ENCODE peak calls at places on chromosomes 5 and 9, in five cellular contexts. One of them, this sample, is unnamed.
A peak's percentile ranks its signal among the peaks of the same experiment; 100 is the strongest.

GRCh38 chr5:107948377-107948776 is 277.6 kb upstream of the EFNA5 start:
- DNase-seq in T-helper 1 cell: no peak
- DNase-seq in activated effector memory CD4-positive, alpha-beta T cell treated with anti-CD3 and anti-CD28 coated beads, Interleukin-2, amount 50 U/mL, for 16 hours: no peak
- DNase-seq in glutamatergic neuron: no peak
- DNase-seq in effector CD4-positive, alpha-beta T cell: no peak
- DNase-seq in this sample: no peak

GRCh38 chr5:180198208-180198607 is 10.8 kb downstream of the RASGEF1C start:
- DNase-seq in T-helper 1 cell: no peak
- DNase-seq in activated effector memory CD4-positive, alpha-beta T cell treated with anti-CD3 and anti-CD28 coated beads, Interleukin-2, amount 50 U/mL, for 16 hours: no peak
- DNase-seq in glutamatergic neuron: no peak
- DNase-seq in effector CD4-positive, alpha-beta T cell: no peak
- DNase-seq in this sample: no peak

GRCh38 chr9:92527291-92527828 is 8.4 kb downstream of the ECM2 start:
- DNase-seq in T-helper 1 cell: no peak
- DNase-seq in activated effector memory CD4-positive, alpha-beta T cell treated with anti-CD3 and anti-CD28 coated beads, Interleukin-2, amount 50 U/mL, for 16 hours: no peak
- DNase-seq in glutamatergic neuron: no peak
- DNase-seq in effector CD4-positive, alpha-beta T cell: no peak
- DNase-seq in this sample: no peak

GRCh38 chr9:133944746-133945135 is 47.4 kb downstream of the VAV2 start:
- DNase-seq in T-helper 1 cell: no peak
- DNase-seq in activated effector memory CD4-positive, alpha-beta T cell treated with anti-CD3 and anti-CD28 coated beads, Interleukin-2, amount 50 U/mL, for 16 hours: no peak
- DNase-seq in glutamatergic neuron: no peak
- DNase-seq in effector CD4-positive, alpha-beta T cell: no peak
- DNase-seq in this sample: no peak

GRCh38 chr5:57513785-57514184 is 31.2 kb upstream of the ACTBL2 start:
- DNase-seq in T-helper 1 cell: no peak
- DNase-seq in activated effector memory CD4-positive, alpha-beta T cell treated with anti-CD3 and anti-CD28 coated beads, Interleukin-2, amount 50 U/mL, for 16 hours: no peak
- DNase-seq in glutamatergic neuron: no peak
- DNase-seq in effector CD4-positive, alpha-beta T cell: no peak
- DNase-seq in this sample: no peak

GRCh38 chr9:25850803-25851202 is 172.6 kb upstream of the TUSC1 start:
- DNase-seq in T-helper 1 cell: no peak
- DNase-seq in activated effector memory CD4-positive, alpha-beta T cell treated with anti-CD3 and anti-CD28 coated beads, Interleukin-2, amount 50 U/mL, for 16 hours: no peak
- DNase-seq in glutamatergic neuron: no peak
- DNase-seq in effector CD4-positive, alpha-beta T cell: no peak
- DNase-seq in this sample: no peak

GRCh38 chr5:169422087-169422486 is 121.1 kb upstream of the SLIT3 start:
- DNase-seq in T-helper 1 cell: no peak
- DNase-seq in activated effector memory CD4-positive, alpha-beta T cell treated with anti-CD3 and anti-CD28 coated beads, Interleukin-2, amount 50 U/mL, for 16 hours: no peak
- DNase-seq in glutamatergic neuron: no peak
- DNase-seq in effector CD4-positive, alpha-beta T cell: no peak
- DNase-seq in this sample: no peak

GRCh38 chr5:82812575-82812974 is 264.6 kb downstream of the TMEM167A start:
- DNase-seq in T-helper 1 cell: no peak
- DNase-seq in activated effector memory CD4-positive, alpha-beta T cell treated with anti-CD3 and anti-CD28 coated beads, Interleukin-2, amount 50 U/mL, for 16 hours: no peak
- DNase-seq in glutamatergic neuron: no peak
- DNase-seq in effector CD4-positive, alpha-beta T cell: no peak
- DNase-seq in this sample: no peak

GRCh38 chr9:132811985-132812384 is 66.1 kb downstream of the AK8 start:
- DNase-seq in T-helper 1 cell: no peak
- DNase-seq in activated effector memory CD4-positive, alpha-beta T cell treated with anti-CD3 and anti-CD28 coated beads, Interleukin-2, amount 50 U/mL, for 16 hours: no peak
- DNase-seq in glutamatergic neuron: no peak
- DNase-seq in effector CD4-positive, alpha-beta T cell: no peak
- DNase-seq in this sample: no peak

GRCh38 chr5:93941897-93942296 is 200.5 kb upstream of the POU5F2 start:
- DNase-seq in T-helper 1 cell: no peak
- DNase-seq in activated effector memory CD4-positive, alpha-beta T cell treated with anti-CD3 and anti-CD28 coated beads, Interleukin-2, amount 50 U/mL, for 16 hours: no peak
- DNase-seq in glutamatergic neuron: no peak
- DNase-seq in effector CD4-positive, alpha-beta T cell: no peak
- DNase-seq in this sample: no peak

GRCh38 chr9:130235558-130236435 is 29.8 kb upstream of the HMCN2 start:
- DNase-seq in T-helper 1 cell: peak; percentile 57
- DNase-seq in activated effector memory CD4-positive, alpha-beta T cell treated with anti-CD3 and anti-CD28 coated beads, Interleukin-2, amount 50 U/mL, for 16 hours: peak; percentile 90
- DNase-seq in glutamatergic neuron: peak; percentile 83
- DNase-seq in effector CD4-positive, alpha-beta T cell: peak; percentile 57
- DNase-seq in this sample: peak; percentile 88

GRCh38 chr9:89778100-89779085 is 173.6 kb downstream of the GADD45G start:
- DNase-seq in T-helper 1 cell: no peak
- DNase-seq in activated effector memory CD4-positive, alpha-beta T cell treated with anti-CD3 and anti-CD28 coated beads, Interleukin-2, amount 50 U/mL, for 16 hours: no peak
- DNase-seq in glutamatergic neuron: no peak
- DNase-seq in effector CD4-positive, alpha-beta T cell: no peak
- DNase-seq in this sample: no peak

GRCh38 chr9:114214181-114214580 is 58.8 kb downstream of the COL27A1 start:
- DNase-seq in T-helper 1 cell: no peak
- DNase-seq in activated effector memory CD4-positive, alpha-beta T cell treated with anti-CD3 and anti-CD28 coated beads, Interleukin-2, amount 50 U/mL, for 16 hours: no peak
- DNase-seq in glutamatergic neuron: no peak
- DNase-seq in effector CD4-positive, alpha-beta T cell: no peak
- DNase-seq in this sample: no peak

GRCh38 chr5:6730807-6731206 is 17.6 kb downstream of the TENT4A start:
- DNase-seq in T-helper 1 cell: no peak
- DNase-seq in activated effector memory CD4-positive, alpha-beta T cell treated with anti-CD3 and anti-CD28 coated beads, Interleukin-2, amount 50 U/mL, for 16 hours: no peak
- DNase-seq in glutamatergic neuron: no peak
- DNase-seq in effector CD4-positive, alpha-beta T cell: no peak
- DNase-seq in this sample: no peak

GRCh38 chr5:317086-317811 is 4.3 kb upstream of the AHRR start:
- DNase-seq in T-helper 1 cell: no peak
- DNase-seq in activated effector memory CD4-positive, alpha-beta T cell treated with anti-CD3 and anti-CD28 coated beads, Interleukin-2, amount 50 U/mL, for 16 hours: peak; percentile 82
- DNase-seq in glutamatergic neuron: peak; percentile 82
- DNase-seq in effector CD4-positive, alpha-beta T cell: no peak
- DNase-seq in this sample: peak; percentile 86

GRCh38 chr9:32589083-32589713 is 16.2 kb upstream of the NDUFB6 start:
- DNase-seq in T-helper 1 cell: no peak
- DNase-seq in activated effector memory CD4-positive, alpha-beta T cell treated with anti-CD3 and anti-CD28 coated beads, Interleukin-2, amount 50 U/mL, for 16 hours: no peak
- DNase-seq in glutamatergic neuron: no peak
- DNase-seq in effector CD4-positive, alpha-beta T cell: no peak
- DNase-seq in this sample: no peak

GRCh38 chr5:143153332-143154119 is 250.0 kb downstream of the NR3C1 start:
- DNase-seq in T-helper 1 cell: no peak
- DNase-seq in activated effector memory CD4-positive, alpha-beta T cell treated with anti-CD3 and anti-CD28 coated beads, Interleukin-2, amount 50 U/mL, for 16 hours: no peak
- DNase-seq in glutamatergic neuron: no peak
- DNase-seq in effector CD4-positive, alpha-beta T cell: no peak
- DNase-seq in this sample: no peak

GRCh38 chr5:38540348-38540747 is 16.1 kb downstream of the LIFR start:
- DNase-seq in T-helper 1 cell: no peak
- DNase-seq in activated effector memory CD4-positive, alpha-beta T cell treated with anti-CD3 and anti-CD28 coated beads, Interleukin-2, amount 50 U/mL, for 16 hours: no peak
- DNase-seq in glutamatergic neuron: no peak
- DNase-seq in effector CD4-positive, alpha-beta T cell: no peak
- DNase-seq in this sample: no peak

GRCh38 chr9:107712390-107712789 is 222.8 kb upstream of the KLF4 start:
- DNase-seq in T-helper 1 cell: no peak
- DNase-seq in activated effector memory CD4-positive, alpha-beta T cell treated with anti-CD3 and anti-CD28 coated beads, Interleukin-2, amount 50 U/mL, for 16 hours: no peak
- DNase-seq in glutamatergic neuron: no peak
- DNase-seq in effector CD4-positive, alpha-beta T cell: no peak
- DNase-seq in this sample: no peak

GRCh38 chr9:79346350-79347020 is 225.3 kb upstream of the TLE4 start:
- DNase-seq in T-helper 1 cell: no peak
- DNase-seq in activated effector memory CD4-positive, alpha-beta T cell treated with anti-CD3 and anti-CD28 coated beads, Interleukin-2, amount 50 U/mL, for 16 hours: no peak
- DNase-seq in glutamatergic neuron: no peak
- DNase-seq in effector CD4-positive, alpha-beta T cell: no peak
- DNase-seq in this sample: no peak

GRCh38 chr9:29006603-29007002 is 1433.3 kb upstream of the C9orf72 start:
- DNase-seq in T-helper 1 cell: no peak
- DNase-seq in activated effector memory CD4-positive, alpha-beta T cell treated with anti-CD3 and anti-CD28 coated beads, Interleukin-2, amount 50 U/mL, for 16 hours: no peak
- DNase-seq in glutamatergic neuron: no peak
- DNase-seq in effector CD4-positive, alpha-beta T cell: no peak
- DNase-seq in this sample: no peak

GRCh38 chr9:2758162-2758950 is 41.0 kb downstream of the KCNV2 start:
- DNase-seq in T-helper 1 cell: no peak
- DNase-seq in activated effector memory CD4-positive, alpha-beta T cell treated with anti-CD3 and anti-CD28 coated beads, Interleukin-2, amount 50 U/mL, for 16 hours: no peak
- DNase-seq in glutamatergic neuron: no peak
- DNase-seq in effector CD4-positive, alpha-beta T cell: no peak
- DNase-seq in this sample: no peak

GRCh38 chr9:86035827-86036440 is 63.4 kb downstream of the GOLM1 start:
- DNase-seq in T-helper 1 cell: no peak
- DNase-seq in activated effector memory CD4-positive, alpha-beta T cell treated with anti-CD3 and anti-CD28 coated beads, Interleukin-2, amount 50 U/mL, for 16 hours: no peak
- DNase-seq in glutamatergic neuron: no peak
- DNase-seq in effector CD4-positive, alpha-beta T cell: no peak
- DNase-seq in this sample: no peak

GRCh38 chr9:69946800-69947437 is 96.7 kb upstream of the MAMDC2 start:
- DNase-seq in T-helper 1 cell: no peak
- DNase-seq in activated effector memory CD4-positive, alpha-beta T cell treated with anti-CD3 and anti-CD28 coated beads, Interleukin-2, amount 50 U/mL, for 16 hours: no peak
- DNase-seq in glutamatergic neuron: no peak
- DNase-seq in effector CD4-positive, alpha-beta T cell: no peak
- DNase-seq in this sample: no peak

GRCh38 chr9:137656416-137656815 is 37.6 kb downstream of the EHMT1 start:
- DNase-seq in T-helper 1 cell: no peak
- DNase-seq in activated effector memory CD4-positive, alpha-beta T cell treated with anti-CD3 and anti-CD28 coated beads, Interleukin-2, amount 50 U/mL, for 16 hours: no peak
- DNase-seq in glutamatergic neuron: no peak
- DNase-seq in effector CD4-positive, alpha-beta T cell: no peak
- DNase-seq in this sample: no peak

GRCh38 chr5:123371575-123372179 is 51.5 kb downstream of the CEP120 start:
- DNase-seq in T-helper 1 cell: peak; percentile 20
- DNase-seq in activated effector memory CD4-positive, alpha-beta T cell treated with anti-CD3 and anti-CD28 coated beads, Interleukin-2, amount 50 U/mL, for 16 hours: peak; percentile 69
- DNase-seq in glutamatergic neuron: peak; percentile 83
- DNase-seq in effector CD4-positive, alpha-beta T cell: peak; percentile 5
- DNase-seq in this sample: peak; percentile 59

GRCh38 chr9:19994296-19994695 is 205.5 kb upstream of the SLC24A2 start:
- DNase-seq in T-helper 1 cell: no peak
- DNase-seq in activated effector memory CD4-positive, alpha-beta T cell treated with anti-CD3 and anti-CD28 coated beads, Interleukin-2, amount 50 U/mL, for 16 hours: no peak
- DNase-seq in glutamatergic neuron: no peak
- DNase-seq in effector CD4-positive, alpha-beta T cell: no peak
- DNase-seq in this sample: no peak

GRCh38 chr5:58466939-58467338 is 7.1 kb upstream of the PLK2 start:
- DNase-seq in T-helper 1 cell: no peak
- DNase-seq in activated effector memory CD4-positive, alpha-beta T cell treated with anti-CD3 and anti-CD28 coated beads, Interleukin-2, amount 50 U/mL, for 16 hours: no peak
- DNase-seq in glutamatergic neuron: no peak
- DNase-seq in effector CD4-positive, alpha-beta T cell: no peak
- DNase-seq in this sample: no peak

GRCh38 chr9:137429974-137430722 is 7.0 kb downstream of the NOXA1 start:
- DNase-seq in T-helper 1 cell: no peak
- DNase-seq in activated effector memory CD4-positive, alpha-beta T cell treated with anti-CD3 and anti-CD28 coated beads, Interleukin-2, amount 50 U/mL, for 16 hours: no peak
- DNase-seq in glutamatergic neuron: no peak
- DNase-seq in effector CD4-positive, alpha-beta T cell: no peak
- DNase-seq in this sample: no peak

GRCh38 chr9:116002624-116003023 is 151.0 kb upstream of the PAPPA start:
- DNase-seq in T-helper 1 cell: no peak
- DNase-seq in activated effector memory CD4-positive, alpha-beta T cell treated with anti-CD3 and anti-CD28 coated beads, Interleukin-2, amount 50 U/mL, for 16 hours: no peak
- DNase-seq in glutamatergic neuron: no peak
- DNase-seq in effector CD4-positive, alpha-beta T cell: no peak
- DNase-seq in this sample: no peak

GRCh38 chr9:129320575-129321311 is 142.7 kb upstream of the IER5L start:
- DNase-seq in T-helper 1 cell: peak; percentile 48
- DNase-seq in activated effector memory CD4-positive, alpha-beta T cell treated with anti-CD3 and anti-CD28 coated beads, Interleukin-2, amount 50 U/mL, for 16 hours: peak; percentile 77
- DNase-seq in glutamatergic neuron: no peak
- DNase-seq in effector CD4-positive, alpha-beta T cell: peak; percentile 33
- DNase-seq in this sample: peak; percentile 68

GRCh38 chr9:134381671-134382505 is 55.6 kb downstream of the RXRA start:
- DNase-seq in T-helper 1 cell: peak; percentile 23
- DNase-seq in activated effector memory CD4-positive, alpha-beta T cell treated with anti-CD3 and anti-CD28 coated beads, Interleukin-2, amount 50 U/mL, for 16 hours: peak; percentile 79
- DNase-seq in glutamatergic neuron: no peak
- DNase-seq in effector CD4-positive, alpha-beta T cell: peak; percentile 32
- DNase-seq in this sample: no peak

GRCh38 chr9:89999176-89999533 is 394.3 kb downstream of the GADD45G start:
- DNase-seq in T-helper 1 cell: no peak
- DNase-seq in activated effector memory CD4-positive, alpha-beta T cell treated with anti-CD3 and anti-CD28 coated beads, Interleukin-2, amount 50 U/mL, for 16 hours: no peak
- DNase-seq in glutamatergic neuron: no peak
- DNase-seq in effector CD4-positive, alpha-beta T cell: no peak
- DNase-seq in this sample: no peak

GRCh38 chr5:140040358-140040757 is 2.7 kb downstream of the NRG2 start:
- DNase-seq in T-helper 1 cell: no peak
- DNase-seq in activated effector memory CD4-positive, alpha-beta T cell treated with anti-CD3 and anti-CD28 coated beads, Interleukin-2, amount 50 U/mL, for 16 hours: no peak
- DNase-seq in glutamatergic neuron: no peak
- DNase-seq in effector CD4-positive, alpha-beta T cell: no peak
- DNase-seq in this sample: no peak

GRCh38 chr9:131899248-131899882 is 159.5 kb upstream of the RAPGEF1 start:
- DNase-seq in T-helper 1 cell: no peak
- DNase-seq in activated effector memory CD4-positive, alpha-beta T cell treated with anti-CD3 and anti-CD28 coated beads, Interleukin-2, amount 50 U/mL, for 16 hours: no peak
- DNase-seq in glutamatergic neuron: no peak
- DNase-seq in effector CD4-positive, alpha-beta T cell: no peak
- DNase-seq in this sample: no peak

GRCh38 chr9:31519826-31520225 is 864.6 kb upstream of the ACO1 start:
- DNase-seq in T-helper 1 cell: no peak
- DNase-seq in activated effector memory CD4-positive, alpha-beta T cell treated with anti-CD3 and anti-CD28 coated beads, Interleukin-2, amount 50 U/mL, for 16 hours: no peak
- DNase-seq in glutamatergic neuron: no peak
- DNase-seq in effector CD4-positive, alpha-beta T cell: no peak
- DNase-seq in this sample: no peak

GRCh38 chr9:105188746-105189145 is 55.7 kb upstream of the SLC44A1 start:
- DNase-seq in T-helper 1 cell: no peak
- DNase-seq in activated effector memory CD4-positive, alpha-beta T cell treated with anti-CD3 and anti-CD28 coated beads, Interleukin-2, amount 50 U/mL, for 16 hours: no peak
- DNase-seq in glutamatergic neuron: no peak
- DNase-seq in effector CD4-positive, alpha-beta T cell: no peak
- DNase-seq in this sample: no peak